ENCODE peak calls at places on chromosomes 1 and 21, in nine cellular contexts. One of them, this sample, is unnamed.
A peak's percentile ranks its signal among the peaks of the same experiment; 100 is the strongest.

GRCh38 chr1:80050085-80050484 is 1043.6 kb upstream of the ADGRL4 start:
- DNase-seq in WTC11: no peak
- DNase-seq in epithelial cell of esophagus: no peak
- DNase-seq in glutamatergic neuron: no peak
- DNase-seq in neural crest cell: no peak
- DNase-seq in lung: no peak
- DNase-seq in Caco-2: no peak
- DNase-seq in stomach: no peak
- DNase-seq in neural progenitor cell: no peak
- DNase-seq in this sample: no peak

GRCh38 chr1:113517983-113518382 is 127.7 kb downstream of the MAGI3 start:
- DNase-seq in WTC11: no peak
- DNase-seq in epithelial cell of esophagus: no peak
- DNase-seq in glutamatergic neuron: no peak
- DNase-seq in neural crest cell: no peak
- DNase-seq in lung: no peak
- DNase-seq in Caco-2: no peak
- DNase-seq in stomach: no peak
- DNase-seq in neural progenitor cell: no peak
- DNase-seq in this sample: no peak

GRCh38 chr1:162397943-162398560 is 13.9 kb downstream of the SH2D1B start:
- DNase-seq in WTC11: no peak
- DNase-seq in epithelial cell of esophagus: no peak
- DNase-seq in glutamatergic neuron: no peak
- DNase-seq in neural crest cell: no peak
- DNase-seq in lung: no peak
- DNase-seq in Caco-2: no peak
- DNase-seq in stomach: no peak
- DNase-seq in neural progenitor cell: no peak
- DNase-seq in this sample: no peak

GRCh38 chr1:208029381-208030319 is 118.7 kb upstream of the CD34 start:
- DNase-seq in WTC11: no peak
- DNase-seq in epithelial cell of esophagus: no peak
- DNase-seq in glutamatergic neuron: no peak
- DNase-seq in neural crest cell: no peak
- DNase-seq in lung: no peak
- DNase-seq in Caco-2: no peak
- DNase-seq in stomach: no peak
- DNase-seq in neural progenitor cell: no peak
- DNase-seq in this sample: no peak

GRCh38 chr1:162892916-162893714 is 32.1 kb upstream of the CCDC190 start:
- DNase-seq in WTC11: no peak
- DNase-seq in epithelial cell of esophagus: peak; percentile 62
- DNase-seq in glutamatergic neuron: no peak
- DNase-seq in neural crest cell: no peak
- DNase-seq in lung: no peak
- DNase-seq in Caco-2: peak; percentile 55
- DNase-seq in stomach: no peak
- DNase-seq in neural progenitor cell: peak; percentile 21
- DNase-seq in this sample: no peak

GRCh38 chr1:227789042-227789880 is 26.2 kb upstream of the PRSS38 start:
- DNase-seq in WTC11: no peak
- DNase-seq in epithelial cell of esophagus: no peak
- DNase-seq in glutamatergic neuron: no peak
- DNase-seq in neural crest cell: no peak
- DNase-seq in lung: peak; percentile 28
- DNase-seq in Caco-2: no peak
- DNase-seq in stomach: no peak
- DNase-seq in neural progenitor cell: peak; percentile 52
- DNase-seq in this sample: no peak

GRCh38 chr1:40783001-40783905 is at the start of gene KCNQ4:
- DNase-seq in WTC11: peak; percentile 68
- DNase-seq in epithelial cell of esophagus: peak; percentile 39
- DNase-seq in glutamatergic neuron: peak; percentile 64
- DNase-seq in neural crest cell: peak; percentile 31
- DNase-seq in lung: peak; percentile 41
- DNase-seq in Caco-2: peak; percentile 56
- DNase-seq in stomach: peak; percentile 77
- DNase-seq in neural progenitor cell: peak; percentile 91
- DNase-seq in this sample: peak; percentile 48

GRCh38 chr1:93448983-93449805 is 1.3 kb downstream of the FNBP1L start:
- DNase-seq in WTC11: peak; percentile 77
- DNase-seq in epithelial cell of esophagus: peak; percentile 57
- DNase-seq in glutamatergic neuron: peak; percentile 40
- DNase-seq in neural crest cell: no peak
- DNase-seq in lung: peak; percentile 38
- DNase-seq in Caco-2: peak; percentile 68
- DNase-seq in stomach: peak; percentile 56
- DNase-seq in neural progenitor cell: peak; percentile 60
- DNase-seq in this sample: peak; percentile 69

GRCh38 chr21:16912075-16912474 is 600.8 kb upstream of the CXADR start:
- DNase-seq in WTC11: no peak
- DNase-seq in epithelial cell of esophagus: peak; percentile 32
- DNase-seq in glutamatergic neuron: no peak
- DNase-seq in neural crest cell: no peak
- DNase-seq in lung: no peak
- DNase-seq in Caco-2: no peak
- DNase-seq in stomach: no peak
- DNase-seq in neural progenitor cell: no peak
- DNase-seq in this sample: no peak

GRCh38 chr1:44537538-44537937 is 132.5 kb downstream of the RNF220 start:
- DNase-seq in WTC11: no peak
- DNase-seq in epithelial cell of esophagus: no peak
- DNase-seq in glutamatergic neuron: no peak
- DNase-seq in neural crest cell: no peak
- DNase-seq in lung: no peak
- DNase-seq in Caco-2: no peak
- DNase-seq in stomach: no peak
- DNase-seq in neural progenitor cell: no peak
- DNase-seq in this sample: no peak

GRCh38 chr1:160205974-160206369 is 788 bp downstream of the PEA15 start:
- DNase-seq in WTC11: no peak
- DNase-seq in epithelial cell of esophagus: peak; percentile 76
- DNase-seq in glutamatergic neuron: no peak
- DNase-seq in neural crest cell: no peak
- DNase-seq in lung: no peak
- DNase-seq in Caco-2: no peak
- DNase-seq in stomach: no peak
- DNase-seq in neural progenitor cell: peak; percentile 49
- DNase-seq in this sample: no peak

GRCh38 chr1:117824612-117825011 is 104.8 kb downstream of the GDAP2 start:
- DNase-seq in WTC11: no peak
- DNase-seq in epithelial cell of esophagus: no peak
- DNase-seq in glutamatergic neuron: no peak
- DNase-seq in neural crest cell: no peak
- DNase-seq in lung: no peak
- DNase-seq in Caco-2: no peak
- DNase-seq in stomach: no peak
- DNase-seq in neural progenitor cell: no peak
- DNase-seq in this sample: no peak

GRCh38 chr1:224168859-224169380 is 14.1 kb upstream of the DEGS1 start:
- DNase-seq in WTC11: no peak
- DNase-seq in epithelial cell of esophagus: peak; percentile 24
- DNase-seq in glutamatergic neuron: no peak
- DNase-seq in neural crest cell: no peak
- DNase-seq in lung: peak; percentile 32
- DNase-seq in Caco-2: no peak
- DNase-seq in stomach: no peak
- DNase-seq in neural progenitor cell: no peak
- DNase-seq in this sample: no peak

GRCh38 chr1:20787775-20788488 is 825 bp upstream of the HP1BP3 start:
- DNase-seq in WTC11: no peak
- DNase-seq in epithelial cell of esophagus: peak; percentile 66
- DNase-seq in glutamatergic neuron: no peak
- DNase-seq in neural crest cell: no peak
- DNase-seq in lung: no peak
- DNase-seq in Caco-2: peak; percentile 26
- DNase-seq in stomach: no peak
- DNase-seq in neural progenitor cell: peak; percentile 23
- DNase-seq in this sample: no peak

GRCh38 chr1:184461321-184461720 is 74.5 kb downstream of the C1orf21 start:
- DNase-seq in WTC11: no peak
- DNase-seq in epithelial cell of esophagus: no peak
- DNase-seq in glutamatergic neuron: no peak
- DNase-seq in neural crest cell: no peak
- DNase-seq in lung: no peak
- DNase-seq in Caco-2: no peak
- DNase-seq in stomach: no peak
- DNase-seq in neural progenitor cell: no peak
- DNase-seq in this sample: no peak

GRCh38 chr21:25638634-25639166 is 358 bp upstream of the JAM2 start:
- DNase-seq in WTC11: no peak
- DNase-seq in epithelial cell of esophagus: no peak
- DNase-seq in glutamatergic neuron: no peak
- DNase-seq in neural crest cell: no peak
- DNase-seq in lung: no peak
- DNase-seq in Caco-2: no peak
- DNase-seq in stomach: no peak
- DNase-seq in neural progenitor cell: no peak
- DNase-seq in this sample: no peak

GRCh38 chr1:232385221-232385620 is 244.7 kb downstream of the SIPA1L2 start:
- DNase-seq in WTC11: no peak
- DNase-seq in epithelial cell of esophagus: peak; percentile 53
- DNase-seq in glutamatergic neuron: no peak
- DNase-seq in neural crest cell: no peak
- DNase-seq in lung: no peak
- DNase-seq in Caco-2: no peak
- DNase-seq in stomach: no peak
- DNase-seq in neural progenitor cell: no peak
- DNase-seq in this sample: no peak

GRCh38 chr1:5481889-5482288 is 510.3 kb downstream of the NPHP4 start:
- DNase-seq in WTC11: peak; percentile 11
- DNase-seq in epithelial cell of esophagus: no peak
- DNase-seq in glutamatergic neuron: no peak
- DNase-seq in neural crest cell: peak; percentile 25
- DNase-seq in lung: no peak
- DNase-seq in Caco-2: peak; percentile 1
- DNase-seq in stomach: no peak
- DNase-seq in neural progenitor cell: peak; percentile 76
- DNase-seq in this sample: peak; percentile 24

GRCh38 chr1:227038401-227038800 is 98.3 kb downstream of the COQ8A start:
- DNase-seq in WTC11: no peak
- DNase-seq in epithelial cell of esophagus: no peak
- DNase-seq in glutamatergic neuron: no peak
- DNase-seq in neural crest cell: no peak
- DNase-seq in lung: no peak
- DNase-seq in Caco-2: no peak
- DNase-seq in stomach: no peak
- DNase-seq in neural progenitor cell: no peak
- DNase-seq in this sample: no peak

GRCh38 chr21:46368533-46369285 is 44.8 kb downstream of the PCNT start:
- DNase-seq in WTC11: no peak
- DNase-seq in epithelial cell of esophagus: no peak
- DNase-seq in glutamatergic neuron: no peak
- DNase-seq in neural crest cell: no peak
- DNase-seq in lung: no peak
- DNase-seq in Caco-2: no peak
- DNase-seq in stomach: no peak
- DNase-seq in neural progenitor cell: no peak
- DNase-seq in this sample: no peak

GRCh38 chr1:190029441-190029840 is 448.2 kb downstream of the BRINP3 start:
- DNase-seq in WTC11: no peak
- DNase-seq in epithelial cell of esophagus: no peak
- DNase-seq in glutamatergic neuron: no peak
- DNase-seq in neural crest cell: no peak
- DNase-seq in lung: no peak
- DNase-seq in Caco-2: no peak
- DNase-seq in stomach: no peak
- DNase-seq in neural progenitor cell: no peak
- DNase-seq in this sample: no peak
- TF ChIP-seq CTCF in WTC11: no peak
- TF ChIP-seq CTCF in epithelial cell of esophagus: no peak
- TF ChIP-seq CTCF in glutamatergic neuron: no peak
- TF ChIP-seq CTCF in neural crest cell: no peak
- TF ChIP-seq CTCF in lung: no peak
- TF ChIP-seq CTCF in Caco-2: no peak
- TF ChIP-seq CTCF in stomach: no peak
- TF ChIP-seq CTCF in neural progenitor cell: no peak
- TF ChIP-seq CTCF in this sample: no peak

GRCh38 chr1:241212624-241213023 is 144.4 kb downstream of the RGS7 start:
- DNase-seq in WTC11: no peak
- DNase-seq in epithelial cell of esophagus: no peak
- DNase-seq in glutamatergic neuron: no peak
- DNase-seq in neural crest cell: no peak
- DNase-seq in lung: no peak
- DNase-seq in Caco-2: no peak
- DNase-seq in stomach: no peak
- DNase-seq in neural progenitor cell: no peak
- DNase-seq in this sample: no peak
- TF ChIP-seq CTCF in WTC11: no peak
- TF ChIP-seq CTCF in epithelial cell of esophagus: no peak
- TF ChIP-seq CTCF in glutamatergic neuron: no peak
- TF ChIP-seq CTCF in neural crest cell: no peak
- TF ChIP-seq CTCF in lung: no peak
- TF ChIP-seq CTCF in Caco-2: no peak
- TF ChIP-seq CTCF in stomach: no peak
- TF ChIP-seq CTCF in neural progenitor cell: no peak
- TF ChIP-seq CTCF in this sample: no peak

GRCh38 chr1:239868117-239868516 is 223.6 kb upstream of the FMN2 start:
- DNase-seq in WTC11: no peak
- DNase-seq in epithelial cell of esophagus: no peak
- DNase-seq in glutamatergic neuron: no peak
- DNase-seq in neural crest cell: no peak
- DNase-seq in lung: no peak
- DNase-seq in Caco-2: no peak
- DNase-seq in stomach: no peak
- DNase-seq in neural progenitor cell: peak; percentile 31
- DNase-seq in this sample: no peak
- TF ChIP-seq CTCF in WTC11: no peak
- TF ChIP-seq CTCF in epithelial cell of esophagus: no peak
- TF ChIP-seq CTCF in glutamatergic neuron: no peak
- TF ChIP-seq CTCF in neural crest cell: no peak
- TF ChIP-seq CTCF in lung: no peak
- TF ChIP-seq CTCF in Caco-2: no peak
- TF ChIP-seq CTCF in stomach: no peak
- TF ChIP-seq CTCF in neural progenitor cell: no peak
- TF ChIP-seq CTCF in this sample: no peak

DNA sequence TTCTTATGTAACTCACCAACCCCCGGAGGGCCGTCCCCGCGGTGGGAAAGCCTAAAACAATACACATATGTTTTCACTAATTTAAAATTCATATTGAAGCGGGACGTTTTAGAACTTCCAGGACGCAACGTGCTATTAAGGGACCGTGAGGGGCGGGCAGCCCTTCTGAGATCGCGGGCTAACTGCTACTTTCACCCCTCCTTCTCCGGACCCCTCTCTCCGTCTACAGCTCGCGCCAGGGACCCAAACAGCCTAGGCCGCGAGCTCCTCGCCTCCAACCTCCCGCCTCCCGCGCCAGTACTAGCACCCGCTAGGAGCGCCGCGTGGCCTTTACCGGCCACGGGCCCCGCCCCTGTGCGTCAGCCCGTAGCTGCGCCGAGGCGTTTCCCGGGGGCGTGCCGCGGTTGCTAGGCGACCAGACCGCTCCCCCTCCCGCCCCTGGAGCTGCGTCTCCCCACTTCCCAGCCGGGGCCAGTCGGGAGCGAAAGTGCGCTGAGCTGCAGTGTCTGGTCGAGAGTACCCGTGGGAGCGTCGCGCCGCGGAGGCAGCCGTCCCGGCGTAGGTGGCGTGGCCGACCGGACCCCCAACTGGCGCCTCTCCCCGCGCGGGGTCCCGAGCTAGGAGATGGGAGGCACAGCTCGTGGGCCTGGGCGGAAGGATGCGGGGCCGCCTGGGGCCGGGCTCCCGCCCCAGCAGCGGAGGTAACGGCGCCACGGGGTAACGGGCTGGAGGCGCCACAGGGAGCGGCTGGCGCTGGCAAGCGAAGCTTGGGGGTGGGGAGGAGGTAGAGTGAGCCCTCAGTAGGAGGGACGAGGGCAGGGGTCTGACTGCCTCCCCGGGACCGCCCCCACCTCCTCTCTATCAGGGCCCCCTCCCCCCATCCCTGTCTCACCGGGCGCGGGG is at the start of gene DYRK3:
- DNase-seq in WTC11: peak; percentile 97
- DNase-seq in epithelial cell of esophagus: peak; percentile 96
- DNase-seq in glutamatergic neuron: peak; percentile 91
- DNase-seq in neural crest cell: peak; percentile 90
- DNase-seq in lung: peak; percentile 95
- DNase-seq in Caco-2: peak; percentile 90
- DNase-seq in stomach: peak; percentile 97
- DNase-seq in neural progenitor cell: peak; percentile 98
- DNase-seq in this sample: peak; percentile 85
- TF ChIP-seq CTCF in WTC11: no peak
- TF ChIP-seq CTCF in epithelial cell of esophagus: no peak
- TF ChIP-seq CTCF in glutamatergic neuron: no peak
- TF ChIP-seq CTCF in neural crest cell: no peak
- TF ChIP-seq CTCF in lung: peak; percentile 0
- TF ChIP-seq CTCF in Caco-2: no peak
- TF ChIP-seq CTCF in stomach: no peak
- TF ChIP-seq CTCF in neural progenitor cell: no peak
- TF ChIP-seq CTCF in this sample: no peak